ENCODE peak calls at places on chromosomes 2 and 18, in five cellular contexts. M is GM12878; E is astrocyte of the spinal cord; B is CD8-positive, alpha-beta T cell; U is heart right ventricle. C is an unnamed sample.

GRCh38 chr2:130963849-130964793 is 127.4 kb downstream of the ARHGEF4 start:
- DNase-seq in U (no peak), B (no peak), E (no peak), M (no peak), C (no peak)

GRCh38 chr18:34222396-34223163 is 2.1 kb downstream of the NOL4 start:
- DNase-seq in B (no peak), U (no peak), E (peak), M (no peak), C (peak)

GRCh38 chr2:17543131-17543660 is 2.7 kb downstream of the VSNL1 start:
- DNase-seq in M (no peak), B (no peak), E (no peak), U (no peak), C (no peak)

GRCh38 chr2:27071990-27072830 is 756 bp upstream of the OST4 start:
- DNase-seq in B (no peak), U (peak), M (no peak), E (peak), C (peak)

GRCh38 chr2:41521191-41521590 is 526.6 kb upstream of the PKDCC start:
- DNase-seq in B (no peak), E (no peak), M (no peak), U (no peak), C (no peak)

GRCh38 chr18:24658302-24658701 is 197.9 kb downstream of the HRH4 start:
- DNase-seq in M (no peak), B (no peak), E (no peak), U (no peak), C (no peak)

GRCh38 chr18:62755946-62756345 is 40.6 kb downstream of the PHLPP1 start:
- DNase-seq in U (no peak), B (no peak), E (no peak), M (no peak), C (no peak)

GRCh38 chr2:58006256-58006951 is 40.2 kb upstream of the VRK2 start:
- DNase-seq in U (no peak), B (no peak), M (no peak), E (peak), C (peak)

GRCh38 chr2:210038078-210038477 is 35.6 kb downstream of the RPE start:
- DNase-seq in E (no peak), B (no peak), M (no peak), U (no peak), C (no peak)

GRCh38 chr2:156903335-156903734 is 354.2 kb upstream of the GALNT5 start:
- DNase-seq in U (no peak), E (no peak), B (no peak), M (no peak), C (no peak)

GRCh38 chr2:134636714-134637113 is 82.1 kb downstream of the TMEM163 start:
- DNase-seq in U (no peak), M (no peak), E (no peak), B (no peak), C (no peak)

GRCh38 chr2:197042613-197043248 is 116.2 kb upstream of the PGAP1 start:
- DNase-seq in M (peak), B (no peak), E (no peak), U (no peak), C (peak)

GRCh38 chr2:98912221-98912851 is 23.7 kb downstream of the CRACDL start:
- DNase-seq in B (no peak), M (no peak), E (peak), U (peak), C (no peak)

GRCh38 chr2:188434018-188434417 is 142.3 kb downstream of the GULP1 start:
- DNase-seq in M (no peak), B (no peak), E (no peak), U (no peak), C (no peak)
- H3K4me3 ChIP-seq in M (no peak), B (no peak), E (no peak), U (no peak), C (no peak)

DNA sequence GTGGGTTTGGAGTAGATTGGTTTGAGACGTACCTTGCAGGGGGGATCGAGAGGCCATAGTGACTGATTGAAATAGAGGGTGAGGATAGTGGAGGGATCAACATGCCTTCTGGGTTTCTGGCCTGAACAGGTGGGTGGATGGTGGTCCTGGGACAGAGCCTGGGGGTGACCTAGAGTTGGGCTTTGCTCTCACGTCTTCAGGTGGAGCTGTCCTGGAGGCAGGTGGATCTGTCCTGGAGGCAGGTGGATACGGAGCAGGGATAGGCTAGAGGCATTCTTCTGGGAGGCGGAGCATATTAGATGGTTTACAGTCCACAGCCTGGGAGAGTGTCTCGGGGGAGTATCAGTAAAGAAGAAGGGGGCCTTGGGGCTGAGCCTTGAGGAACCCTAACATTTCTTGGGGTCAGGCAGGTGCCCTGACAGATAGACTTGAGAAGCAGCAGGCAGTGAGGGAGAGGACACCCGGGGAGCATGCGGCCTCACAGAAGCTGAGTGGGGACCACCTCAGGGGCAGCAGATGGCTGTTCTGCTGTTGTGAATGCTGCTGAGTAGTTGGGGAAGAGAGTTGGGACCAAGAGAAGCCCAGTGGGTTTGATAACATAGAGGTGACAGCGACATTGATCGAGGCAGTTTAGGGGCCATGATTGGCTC is 1.6 kb downstream of the CAPN10 start:
- DNase-seq in M (no peak), U (no peak), B (no peak), E (no peak), C (no peak)
- H3K4me3 ChIP-seq in M (peak), U (no peak), B (peak), E (peak), C (no peak)

DNA sequence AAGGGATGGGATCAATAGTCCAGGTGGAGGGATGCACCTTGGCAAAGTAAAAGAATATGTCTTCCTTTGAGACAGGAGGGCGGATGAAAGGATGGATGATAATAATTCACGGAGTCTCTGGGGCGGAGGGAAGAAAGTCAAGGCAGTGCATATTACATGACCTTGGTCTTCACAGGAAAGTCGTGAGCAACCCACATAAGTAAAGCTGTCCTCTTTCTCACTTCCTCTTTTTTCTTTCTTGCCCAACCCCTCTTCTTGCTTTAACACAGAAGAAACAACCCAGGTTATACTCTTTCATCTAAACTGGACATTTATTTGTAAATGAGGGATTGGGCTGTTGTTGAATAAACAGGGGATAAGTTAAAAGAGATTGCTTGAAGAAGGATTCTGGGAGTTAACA is 168.7 kb upstream of the SKOR2 start:
- DNase-seq in M (no peak), U (no peak), B (no peak), E (no peak), C (peak)
- H3K4me3 ChIP-seq in M (no peak), U (no peak), B (no peak), E (no peak), C (no peak)

DNA sequence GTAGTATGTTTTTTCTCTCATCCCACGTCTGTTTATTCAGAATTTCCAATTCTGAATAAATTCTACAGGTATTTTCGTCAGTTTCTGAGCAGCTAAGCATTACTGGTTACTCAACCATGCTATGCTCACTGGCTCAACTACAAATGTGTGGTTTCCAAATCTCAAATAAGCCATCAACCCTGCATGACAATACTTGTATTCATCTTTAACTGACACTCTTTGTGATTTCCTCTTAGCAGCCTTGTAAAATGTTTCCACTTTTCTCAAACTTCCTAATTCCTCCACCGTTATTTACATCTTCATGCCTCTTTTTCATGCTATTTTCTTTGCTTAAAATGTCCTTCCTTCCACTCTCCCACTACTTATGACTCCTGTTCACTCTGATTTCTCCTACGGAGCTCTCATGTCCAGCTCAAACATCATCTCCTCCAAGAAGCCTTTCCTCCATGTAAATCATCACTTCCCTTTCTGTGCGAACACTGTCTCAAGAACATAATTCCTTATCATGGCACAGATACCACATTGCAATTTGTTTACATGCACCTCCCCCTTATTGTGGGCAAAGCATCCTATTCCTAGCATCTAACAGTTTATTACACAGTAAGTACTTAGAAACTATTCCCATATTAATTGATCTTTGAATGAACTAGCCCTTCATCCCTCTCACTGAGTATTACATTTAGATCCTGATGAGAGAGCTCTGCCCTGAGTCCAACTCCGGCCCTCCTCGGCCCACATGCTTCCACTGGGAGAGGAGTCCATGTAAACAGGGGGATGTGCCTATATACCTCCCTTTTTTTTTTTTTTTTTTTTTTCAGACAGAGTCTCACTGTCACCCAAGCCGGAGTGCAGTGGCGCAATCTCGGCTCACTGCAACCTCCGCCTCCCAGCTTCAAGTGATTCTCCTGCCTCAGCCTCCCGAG is 10.4 kb downstream of the CCDC88A start:
- DNase-seq in E (peak), B (no peak), M (no peak), U (no peak), C (no peak)
- H3K4me3 ChIP-seq in E (peak), B (no peak), M (peak), U (no peak), C (no peak)

DNA sequence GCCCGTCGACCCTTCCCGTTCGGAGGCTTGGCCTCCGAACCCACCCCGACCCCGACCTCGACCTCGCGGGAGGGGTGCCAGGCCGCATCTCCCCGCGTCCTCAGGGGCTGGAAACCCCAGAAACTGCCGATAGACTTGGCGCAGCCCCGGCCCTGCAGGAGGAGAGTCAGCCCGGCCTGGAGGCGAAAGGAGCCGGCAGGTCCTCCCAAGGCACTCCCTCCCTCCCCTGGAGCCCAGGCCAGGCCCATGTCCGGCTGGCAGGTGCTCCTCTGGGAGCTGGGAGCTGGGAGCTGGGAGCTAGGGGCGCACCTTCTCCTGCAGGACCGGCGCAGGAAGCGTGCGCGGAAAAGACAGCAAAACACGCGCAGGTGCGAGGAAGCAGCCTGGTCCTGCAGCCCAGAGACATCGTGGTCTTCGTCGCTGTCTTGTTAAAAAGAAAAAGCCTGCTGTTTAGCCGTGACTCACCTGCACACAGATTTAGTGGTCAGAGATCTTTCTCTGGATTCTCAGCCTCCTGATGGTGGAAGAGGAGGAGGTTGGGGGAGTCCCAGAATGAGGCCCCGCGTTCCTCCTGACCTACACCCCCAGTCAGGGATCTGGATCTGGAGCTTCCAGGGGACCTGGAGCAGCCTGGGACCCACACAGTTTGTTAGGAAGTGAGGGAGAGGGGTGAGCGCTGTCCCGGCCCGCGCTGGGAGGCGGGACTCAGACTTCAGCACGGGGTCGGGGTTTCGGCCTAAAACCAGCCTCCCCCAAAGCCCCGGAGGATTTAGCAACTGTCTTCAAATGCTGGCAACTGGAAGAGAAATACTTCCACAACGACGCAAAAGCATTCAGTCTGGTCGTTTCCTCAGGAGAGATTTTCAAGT is 702 bp upstream of the MBP start:
- DNase-seq in U (peak), E (no peak), B (no peak), M (no peak), C (no peak)
- H3K4me3 ChIP-seq in U (peak), E (peak), B (peak), M (peak), C (peak)

C was measured in GM12865.